ENCODE peak calls at places on chromosome 9, in seven cellular contexts. I, Q, W, G, E, B and J are unnamed samples.

GRCh38 chr9:26077860-26078259 is 399.6 kb upstream of the TUSC1 start:
- DNase-seq in I (no peak), Q (no peak), W (no peak), G (no peak), E (no peak), B (peak), J (no peak)

GRCh38 chr9:16543691-16544090 is 326.8 kb downstream of the BNC2 start:
- DNase-seq in I (no peak), Q (peak), W (no peak), G (no peak), E (no peak), B (no peak), J (no peak)

GRCh38 chr9:33453286-33453882 is 6.0 kb upstream of the AQP3 start:
- DNase-seq in I (no peak), Q (peak), W (no peak), G (no peak), E (no peak), B (no peak), J (no peak)

GRCh38 chr9:6628714-6629113 is 16.8 kb downstream of the GLDC start:
- DNase-seq in I (no peak), Q (no peak), W (no peak), G (no peak), E (no peak), B (no peak), J (no peak)

GRCh38 chr9:3080951-3081350 is 237.1 kb upstream of the PUM3 start:
- DNase-seq in I (no peak), Q (no peak), W (no peak), G (no peak), E (no peak), B (no peak), J (no peak)

GRCh38 chr9:68416891-68417570 is 60.6 kb downstream of the PGM5 start:
- DNase-seq in I (no peak), Q (no peak), W (peak), G (peak), E (no peak), B (no peak), J (no peak)

GRCh38 chr9:36141761-36142160 is 5.2 kb downstream of the GLIPR2 start:
- DNase-seq in I (no peak), Q (no peak), W (no peak), G (no peak), E (no peak), B (no peak), J (no peak)

GRCh38 chr9:35548571-35548970 is 56.5 kb upstream of the TESK1 start:
- DNase-seq in I (peak), Q (no peak), W (no peak), G (no peak), E (no peak), B (no peak), J (no peak)

GRCh38 chr9:75505654-75506053 is 384.8 kb upstream of the PCSK5 start:
- DNase-seq in I (no peak), Q (no peak), W (no peak), G (no peak), E (no peak), B (no peak), J (no peak)

GRCh38 chr9:763692-764091 is 77.8 kb upstream of the DMRT1 start:
- DNase-seq in I (no peak), Q (no peak), W (no peak), G (no peak), E (no peak), B (no peak), J (no peak)

GRCh38 chr9:128551652-128552152 is 685 bp upstream of the SPTAN1 start:
- DNase-seq in I (no peak), Q (peak), W (no peak), G (no peak), E (no peak), B (no peak), J (no peak)

GRCh38 chr9:115855458-115856133 is 298.0 kb upstream of the PAPPA start:
- DNase-seq in I (no peak), Q (peak), W (no peak), G (peak), E (no peak), B (no peak), J (no peak)

GRCh38 chr9:104608336-104608735 is 2.9 kb upstream of the OR13C2 start:
- DNase-seq in I (no peak), Q (no peak), W (no peak), G (no peak), E (no peak), B (no peak), J (no peak)

GRCh38 chr9:18189876-18190670 is 283.9 kb upstream of the ADAMTSL1 start:
- DNase-seq in I (no peak), Q (no peak), W (no peak), G (no peak), E (no peak), B (no peak), J (no peak)

GRCh38 chr9:71762900-71763653 is 5.2 kb downstream of the CEMIP2 start:
- DNase-seq in I (peak), Q (peak), W (no peak), G (peak), E (no peak), B (no peak), J (peak)

GRCh38 chr9:116027511-116027910 is 126.1 kb upstream of the PAPPA start:
- DNase-seq in I (peak), Q (peak), W (no peak), G (peak), E (no peak), B (no peak), J (peak)

GRCh38 chr9:33263936-33264472 is 504 bp downstream of the BAG1 start:
- DNase-seq in I (no peak), Q (no peak), W (peak), G (peak), E (peak), B (peak), J (peak)

GRCh38 chr9:72124947-72125346 is 24.3 kb upstream of the GDA start:
- DNase-seq in I (no peak), Q (no peak), W (no peak), G (no peak), E (no peak), B (no peak), J (no peak)

GRCh38 chr9:137724114-137724445 is 105.3 kb downstream of the EHMT1 start:
- DNase-seq in I (no peak), Q (peak), W (peak), G (no peak), E (no peak), B (no peak), J (peak)

GRCh38 chr9:101848485-101848919 is 110.1 kb upstream of the GRIN3A start:
- DNase-seq in I (no peak), Q (peak), W (no peak), G (no peak), E (peak), B (no peak), J (no peak)

GRCh38 chr9:126159661-126160060 is 167.0 kb upstream of the MVB12B start:
- DNase-seq in I (no peak), Q (no peak), W (no peak), G (no peak), E (no peak), B (no peak), J (no peak)

GRCh38 chr9:32426278-32426939 is 42.0 kb downstream of the ACO1 start:
- DNase-seq in I (peak), Q (peak), W (no peak), G (peak), E (peak), B (no peak), J (peak)

GRCh38 chr9:136646827-136647711 is 15.6 kb upstream of the EGFL7 start:
- DNase-seq in I (no peak), Q (no peak), W (no peak), G (no peak), E (no peak), B (peak), J (no peak)

GRCh38 chr9:136644593-136645342 is 17.9 kb upstream of the EGFL7 start:
- DNase-seq in I (peak), Q (no peak), W (peak), G (no peak), E (peak), B (peak), J (no peak)

GRCh38 chr9:136644343-136644592 is 18.4 kb upstream of the EGFL7 start:
- DNase-seq in I (no peak), Q (peak), W (no peak), G (peak), E (peak), B (peak), J (peak)

GRCh38 chr9:136645343-136645902 is 17.3 kb upstream of the EGFL7 start:
- DNase-seq in I (no peak), Q (no peak), W (no peak), G (no peak), E (no peak), B (peak), J (no peak)

GRCh38 chr9:136645903-136646754 is 16.6 kb upstream of the EGFL7 start:
- DNase-seq in I (no peak), Q (no peak), W (no peak), G (no peak), E (no peak), B (peak), J (no peak)
- TF ChIP-seq CTCF in I (no peak), Q (no peak), W (no peak), G (no peak), E (no peak), B (peak), J (no peak)

GRCh38 chr9:93620041-93620506 is 43.7 kb downstream of the PHF2 start:
- DNase-seq in I (no peak), Q (no peak), W (peak), G (no peak), E (no peak), B (no peak), J (no peak)
- TF ChIP-seq CTCF in I (no peak), Q (no peak), W (peak), G (no peak), E (no peak), B (no peak), J (peak)

GRCh38 chr9:121445986-121446385 is 53.7 kb downstream of the GGTA1 start:
- DNase-seq in I (no peak), Q (no peak), W (no peak), G (no peak), E (no peak), B (no peak), J (no peak)
- TF ChIP-seq CTCF in I (peak), Q (no peak), W (peak), G (no peak), E (no peak), B (peak), J (no peak)

GRCh38 chr9:76718166-76718565 is 46.1 kb upstream of the PCA3 start:
- DNase-seq in I (no peak), Q (no peak), W (peak), G (no peak), E (no peak), B (no peak), J (no peak)
- TF ChIP-seq CTCF in I (peak), Q (no peak), W (peak), G (no peak), E (no peak), B (no peak), J (no peak)

GRCh38 chr9:133396952-133397351 is 20.8 kb downstream of the STKLD1 start:
- DNase-seq in I (no peak), Q (no peak), W (peak), G (no peak), E (no peak), B (no peak), J (peak)
- TF ChIP-seq CTCF in I (peak), Q (peak), W (peak), G (peak), E (peak), B (peak), J (peak)

GRCh38 chr9:38707885-38708640 is 11.9 kb downstream of the FAM240B start:
- DNase-seq in I (no peak), Q (no peak), W (peak), G (no peak), E (no peak), B (no peak), J (no peak)
- TF ChIP-seq CTCF in I (peak), Q (peak), W (peak), G (no peak), E (peak), B (no peak), J (peak)

GRCh38 chr9:99169982-99170761 is 51.6 kb downstream of the ALG2 start:
- DNase-seq in I (no peak), Q (peak), W (peak), G (no peak), E (no peak), B (no peak), J (no peak)
- TF ChIP-seq CTCF in I (peak), Q (no peak), W (peak), G (no peak), E (no peak), B (no peak), J (no peak)

DNA sequence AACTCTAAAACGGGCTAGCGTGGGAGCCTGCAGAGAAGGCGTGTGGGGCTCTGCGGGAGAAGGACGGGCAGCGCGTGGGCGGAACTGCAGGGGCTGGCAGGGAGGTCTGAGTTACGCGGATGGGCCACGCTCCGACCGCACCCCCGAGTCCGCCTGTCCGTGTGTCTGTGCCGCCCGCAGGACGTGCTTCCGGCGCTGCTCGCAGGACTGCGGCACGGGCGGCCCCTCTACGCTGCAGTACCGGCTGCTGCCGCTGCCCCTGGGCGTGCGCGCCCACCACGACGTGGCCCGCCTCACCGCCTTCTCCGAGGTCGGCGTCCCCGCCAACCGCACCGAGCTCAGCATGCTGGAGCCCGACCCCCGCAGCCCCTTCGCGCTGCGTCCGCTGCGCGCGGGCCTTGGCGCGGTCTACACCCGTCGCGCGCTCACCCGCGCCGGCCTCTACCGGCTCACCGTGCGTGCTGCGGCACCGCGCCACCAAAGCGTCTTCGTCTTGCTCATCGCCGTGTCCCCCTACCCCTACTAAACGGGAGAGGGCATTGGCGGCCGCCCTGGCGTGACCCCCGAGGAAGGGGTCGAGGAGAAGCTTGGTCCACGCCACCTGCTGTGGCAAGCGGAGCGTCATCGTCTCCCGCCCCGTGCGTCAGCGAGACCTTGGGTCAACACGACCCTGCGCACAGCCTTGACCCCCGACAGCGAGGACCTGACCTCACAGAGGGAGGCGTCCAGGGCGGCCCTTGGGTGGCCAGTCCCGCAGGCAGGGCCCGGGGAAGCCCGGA is 11.4 kb upstream of the ASS1 start:
- DNase-seq in I (peak), Q (peak), W (peak), G (peak), E (no peak), B (no peak), J (peak)
- TF ChIP-seq CTCF in I (peak), Q (peak), W (peak), G (peak), E (peak), B (peak), J (peak)

GRCh38 chr9:10366171-10366779 is 246.5 kb downstream of the PTPRD start:
- DNase-seq in I (peak), Q (peak), W (no peak), G (peak), E (no peak), B (no peak), J (peak)
- TF ChIP-seq CTCF in I (peak), Q (peak), W (peak), G (peak), E (peak), B (peak), J (peak)

GRCh38 chr9:70422371-70423043 is 8.1 kb upstream of the KLF9 start:
- DNase-seq in I (no peak), Q (no peak), W (no peak), G (no peak), E (no peak), B (no peak), J (no peak)

GRCh38 chr9:70419546-70420266 is 5.2 kb upstream of the KLF9 start:
- DNase-seq in I (peak), Q (peak), W (peak), G (peak), E (peak), B (peak), J (peak)

GRCh38 chr9:70420267-70421019 is 6.0 kb upstream of the KLF9 start:
- DNase-seq in I (peak), Q (peak), W (peak), G (peak), E (peak), B (peak), J (peak)

GRCh38 chr9:70421020-70421271 is 6.5 kb upstream of the KLF9 start:
- DNase-seq in I (no peak), Q (no peak), W (no peak), G (no peak), E (no peak), B (no peak), J (no peak)

GRCh38 chr9:70421272-70422180 is 7.1 kb upstream of the KLF9 start:
- DNase-seq in I (peak), Q (peak), W (no peak), G (peak), E (no peak), B (no peak), J (peak)
- TF ChIP-seq CTCF in I (no peak), Q (no peak), W (no peak), G (no peak), E (no peak), B (no peak), J (no peak)